ENCODE peak calls at places on chromosomes 2 and 18, in four cellular contexts. B is HepG2, I is GM12878, S is H1. T is an unnamed sample.

GRCh38 chr18:71293322-71293721 is 1004.5 kb downstream of the SOCS6 start:
- DNase-seq in I (no peak), S (no peak), B (no peak), T (no peak)

GRCh38 chr2:61557386-61557785 is 19.2 kb upstream of the XPO1 start:
- DNase-seq in S (no peak), I (no peak), B (no peak), T (no peak)

GRCh38 chr2:38546064-38546463 is 56.7 kb downstream of the HNRNPLL start:
- DNase-seq in B (no peak), S (no peak), I (no peak), T (no peak)

GRCh38 chr2:120736202-120736954 is 710 bp downstream of the GLI2 start:
- DNase-seq in S (no peak), I (no peak), B (no peak), T (no peak)

GRCh38 chr18:48739266-48740067 is 200.6 kb downstream of the CTIF start:
- DNase-seq in B (no peak), S (no peak), I (no peak), T (no peak)

GRCh38 chr18:37565985-37566478 is 434 bp upstream of the CELF4 start:
- DNase-seq in B (no peak), S (no peak), I (no peak), T (no peak)

GRCh38 chr2:148814853-148815419 is 60.1 kb upstream of the KIF5C start:
- DNase-seq in S (no peak), I (no peak), B (no peak), T (no peak)

GRCh38 chr2:50088987-50089386 is 934.7 kb upstream of the FSHR start:
- DNase-seq in B (no peak), I (no peak), S (no peak), T (no peak)

GRCh38 chr2:234003972-234004617 is 46.4 kb upstream of the SPP2 start:
- DNase-seq in B (no peak), S (no peak), I (no peak), T (no peak)

GRCh38 chr2:11669454-11670291 is at the start of gene NTSR2:
- DNase-seq in S (peak; percentile 65), B (peak; percentile 51), I (no peak), T (peak; percentile 66)

GRCh38 chr2:67782443-67782842 is 280.4 kb downstream of the C1D start:
- DNase-seq in I (no peak), S (no peak), B (no peak), T (no peak)

GRCh38 chr2:37585295-37585908 is 86.0 kb downstream of the CDC42EP3 start:
- DNase-seq in B (no peak), I (no peak), S (no peak), T (no peak)

GRCh38 chr2:126678278-126679073 is 22.5 kb downstream of the GYPC start:
- DNase-seq in S (no peak), B (no peak), I (no peak), T (no peak)

DNA sequence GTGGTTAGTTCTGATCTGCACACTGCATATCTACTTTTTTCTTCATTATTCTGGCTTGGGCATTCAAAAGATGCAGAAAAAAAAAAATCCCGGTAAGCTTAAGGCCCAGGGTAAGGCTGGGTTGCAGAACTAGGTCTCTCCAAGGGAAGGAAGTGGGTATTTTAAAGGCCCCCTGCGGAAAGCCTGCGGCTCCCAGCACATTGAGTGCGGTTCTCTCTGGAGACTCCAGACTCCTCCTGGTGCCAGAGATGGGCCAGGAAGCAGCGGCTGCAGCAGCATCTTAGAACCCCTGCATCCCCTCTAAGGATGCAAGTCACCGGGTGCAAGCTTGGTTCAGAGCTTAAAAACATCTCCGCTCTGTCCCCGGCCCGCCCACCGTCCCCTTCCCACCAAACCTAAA is 49.5 kb downstream of the TGIF1 start:
- DNase-seq in S (no peak), I (no peak), B (no peak), T (peak; percentile 25)
- H3K9ac ChIP-seq in S (peak overlapping the region; percentile 3), I (no peak overlapping the region), B (no peak overlapping the region), T (peak overlapping the region; percentile 42)

GRCh38 chr2:20012032-20012281 is 511 bp downstream of the MATN3 start:
- DNase-seq in I (no peak), S (no peak), B (no peak), T (no peak)
- H3K27me3 ChIP-seq in I (peaks cover 16% of the 10 kb centered on the region), S (peaks cover 12% of the 10 kb centered on the region), B (no peaks in the 10 kb centered on the region), T (peaks cover 33% of the 10 kb centered on the region)

DNA sequence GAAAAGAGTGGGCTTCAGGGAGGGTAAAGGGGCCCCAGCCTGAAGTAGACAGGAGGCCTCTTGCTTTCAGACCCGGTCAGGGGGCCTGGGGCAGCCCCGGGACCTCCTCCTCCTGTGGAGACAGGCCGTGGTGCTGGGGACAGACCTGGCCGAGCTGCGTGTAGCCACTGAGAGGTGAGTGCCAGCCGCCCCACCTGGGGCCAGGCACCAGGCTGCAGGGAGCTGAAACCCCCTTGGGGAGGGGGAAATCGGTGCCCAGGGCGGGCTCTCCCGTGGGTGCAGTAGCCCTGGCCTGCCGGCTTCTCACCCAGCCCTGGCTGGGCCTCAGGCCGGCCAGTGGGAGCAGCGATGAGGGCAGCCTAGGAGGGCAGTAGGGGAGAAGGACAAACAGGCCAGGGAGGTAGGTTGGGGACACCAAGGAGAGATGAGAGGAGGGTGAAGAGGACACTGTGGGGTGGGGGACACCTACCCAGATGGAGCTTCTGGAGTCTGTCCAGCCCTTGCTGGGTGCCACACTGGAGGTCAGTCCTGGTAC is 24.0 kb downstream of the CROCC2 start:
- DNase-seq in B (no peak), S (no peak), I (no peak), T (no peak)
- TF ChIP-seq SUZ12 in B (no peak), S (no peak), I (no peak), T (no peak)

GRCh38 chr18:26225022-26225693 is 1.1 kb upstream of the TAF4B start:
- DNase-seq in B (no peak), I (no peak), S (no peak), T (no peak)
- H3K9ac ChIP-seq in B (no peak overlapping the region), I (no peak overlapping the region), S (no peak overlapping the region), T (no peak overlapping the region)

GRCh38 chr2:238888781-238889180 is 40.9 kb downstream of the TWIST2 start:
- DNase-seq in S (no peak), B (no peak), I (no peak), T (no peak)
- H3K27me3 ChIP-seq in S (no peaks in the 10 kb centered on the region), B (peaks cover 79% of the 10 kb centered on the region), I (no peaks in the 10 kb centered on the region), T (no peaks in the 10 kb centered on the region)

DNA sequence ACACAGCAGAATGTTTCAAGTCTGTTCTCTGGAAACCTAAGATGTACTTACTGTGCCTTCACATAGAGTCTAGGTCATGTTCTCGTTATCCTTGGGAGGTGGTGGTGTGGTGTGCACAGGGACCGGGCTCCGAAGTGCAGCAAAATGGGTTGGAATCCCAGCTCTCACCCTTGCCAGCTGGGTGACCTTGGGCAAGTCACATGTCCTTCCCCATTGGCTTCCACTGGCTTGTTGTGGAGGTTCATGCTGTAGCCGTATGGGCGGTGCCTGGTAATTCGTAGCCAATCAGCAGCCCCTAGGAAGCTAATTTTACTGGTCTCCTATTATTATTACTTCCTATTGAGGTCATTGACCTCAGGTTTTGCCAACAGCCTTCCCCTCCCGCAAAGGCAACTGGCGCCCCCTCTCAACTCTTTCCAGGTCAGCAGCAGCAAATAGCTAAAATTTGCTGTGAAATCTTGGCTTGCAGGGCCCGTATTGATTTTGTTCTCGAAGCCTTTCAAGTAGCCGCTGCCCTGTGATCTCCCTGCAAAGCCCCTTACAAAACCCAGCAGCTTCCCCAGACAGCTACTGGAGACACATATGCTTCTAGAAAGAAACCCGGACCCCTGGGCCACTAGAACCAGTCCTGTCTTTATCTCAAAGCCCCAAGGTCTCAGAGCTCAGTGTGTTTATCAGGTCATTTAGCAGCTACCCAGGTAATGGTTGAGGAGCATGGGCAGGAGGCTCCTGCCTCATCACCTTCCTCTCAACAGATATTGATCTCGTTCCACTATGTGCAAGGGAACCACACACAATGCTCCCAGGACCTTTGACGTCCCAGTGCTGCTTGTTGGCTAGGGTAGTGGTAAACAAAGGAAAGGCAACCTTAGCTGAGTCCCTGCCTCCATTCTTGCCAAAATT is 66.5 kb upstream of the SLC1A4 start:
- DNase-seq in B (peak; percentile 88), S (no peak), I (no peak), T (no peak)
- TF ChIP-seq SUZ12 in B (no peak), S (no peak), I (no peak), T (no peak)